ENCODE peak calls at places on chromosomes 13 and 19, in five cellular contexts. One of them, this sample, is unnamed.

GRCh38 chr13:62185631-62186256 is 770.1 kb upstream of the PCDH20 start:
- DNase-seq in SK-N-SH: no peak
- DNase-seq in ELR: peak; percentile 9
- DNase-seq in cardiac fibroblast: no peak
- DNase-seq in activated naive CD4-positive, alpha-beta T cell treated with Interleukin-2 at 50 U/mL for 16 hours: no peak
- DNase-seq in this sample: no peak

GRCh38 chr19:51702103-51702753 is 9.1 kb downstream of the SPACA6 start:
- DNase-seq in activated naive CD4-positive, alpha-beta T cell treated with Interleukin-2 at 50 U/mL for 16 hours: peak; percentile 46
- DNase-seq in ELR: peak; percentile 48
- DNase-seq in cardiac fibroblast: peak; percentile 78
- DNase-seq in SK-N-SH: peak; percentile 54
- DNase-seq in this sample: peak; percentile 76

GRCh38 chr13:97127842-97128241 is 94.3 kb upstream of the MBNL2 start:
- DNase-seq in SK-N-SH: no peak
- DNase-seq in cardiac fibroblast: no peak
- DNase-seq in ELR: no peak
- DNase-seq in activated naive CD4-positive, alpha-beta T cell treated with Interleukin-2 at 50 U/mL for 16 hours: no peak
- DNase-seq in this sample: no peak

GRCh38 chr13:95585867-95586266 is 33.3 kb downstream of the CLDN10 start:
- DNase-seq in ELR: no peak
- DNase-seq in cardiac fibroblast: no peak
- DNase-seq in activated naive CD4-positive, alpha-beta T cell treated with Interleukin-2 at 50 U/mL for 16 hours: no peak
- DNase-seq in SK-N-SH: no peak
- DNase-seq in this sample: no peak

GRCh38 chr13:21117104-21117809 is 55.9 kb upstream of the LATS2 start:
- DNase-seq in SK-N-SH: no peak
- DNase-seq in cardiac fibroblast: no peak
- DNase-seq in ELR: no peak
- DNase-seq in activated naive CD4-positive, alpha-beta T cell treated with Interleukin-2 at 50 U/mL for 16 hours: no peak
- DNase-seq in this sample: no peak

GRCh38 chr19:56476671-56477428 is at the start of gene ZNF667:
- DNase-seq in cardiac fibroblast: peak; percentile 47
- DNase-seq in ELR: peak; percentile 56
- DNase-seq in activated naive CD4-positive, alpha-beta T cell treated with Interleukin-2 at 50 U/mL for 16 hours: no peak
- DNase-seq in SK-N-SH: peak; percentile 28
- DNase-seq in this sample: peak; percentile 11

GRCh38 chr19:17618919-17619318 is 63.5 kb downstream of the COLGALT1 start:
- DNase-seq in ELR: no peak
- DNase-seq in activated naive CD4-positive, alpha-beta T cell treated with Interleukin-2 at 50 U/mL for 16 hours: no peak
- DNase-seq in cardiac fibroblast: no peak
- DNase-seq in SK-N-SH: no peak
- DNase-seq in this sample: no peak

GRCh38 chr13:40371531-40372125 is 294.8 kb downstream of the FOXO1 start:
- DNase-seq in ELR: no peak
- DNase-seq in SK-N-SH: no peak
- DNase-seq in activated naive CD4-positive, alpha-beta T cell treated with Interleukin-2 at 50 U/mL for 16 hours: no peak
- DNase-seq in cardiac fibroblast: no peak
- DNase-seq in this sample: no peak

GRCh38 chr13:28406728-28407266 is 88.1 kb downstream of the FLT1 start:
- DNase-seq in SK-N-SH: no peak
- DNase-seq in cardiac fibroblast: no peak
- DNase-seq in activated naive CD4-positive, alpha-beta T cell treated with Interleukin-2 at 50 U/mL for 16 hours: no peak
- DNase-seq in ELR: no peak
- DNase-seq in this sample: no peak

GRCh38 chr13:102440259-102440936 is 38.5 kb upstream of the FGF14 start:
- DNase-seq in ELR: no peak
- DNase-seq in activated naive CD4-positive, alpha-beta T cell treated with Interleukin-2 at 50 U/mL for 16 hours: no peak
- DNase-seq in cardiac fibroblast: no peak
- DNase-seq in SK-N-SH: no peak
- DNase-seq in this sample: peak; percentile 80

GRCh38 chr13:58994778-58995177 is 1169.0 kb downstream of the DIAPH3 start:
- DNase-seq in SK-N-SH: no peak
- DNase-seq in ELR: no peak
- DNase-seq in cardiac fibroblast: no peak
- DNase-seq in activated naive CD4-positive, alpha-beta T cell treated with Interleukin-2 at 50 U/mL for 16 hours: no peak
- DNase-seq in this sample: no peak